ENCODE peak calls at places on chromosomes 11 and 22, in five cellular contexts. E is heart left ventricle, H is endothelial cell of umbilical vein, I is ovary, P is spleen. K is an unnamed sample. For H3K9me3, the result is how much of the 10 kb centered on the place peaks cover.

GRCh38 chr22:44440224-44441160 is 57.5 kb downstream of the RTL6 start:
- DNase-seq in E (no peak), H (no peak), I (no peak), P (peak), K (no peak)

GRCh38 chr11:119764108-119764874 is 35.3 kb upstream of the NECTIN1 start:
- DNase-seq in E (no peak), H (no peak), I (no peak), P (peak), K (no peak)

GRCh38 chr11:59216654-59217640 is 4.2 kb upstream of the MPEG1 start:
- DNase-seq in E (no peak), H (no peak), I (no peak), P (peak), K (peak)

GRCh38 chr22:45210174-45210573 is 30.5 kb downstream of the KIAA0930 start:
- DNase-seq in E (no peak), H (no peak), I (no peak), P (peak), K (no peak)

GRCh38 chr11:74844072-74844471 is 95.4 kb downstream of the RNF169 start:
- DNase-seq in E (no peak), H (no peak), I (no peak), P (no peak), K (no peak)

GRCh38 chr11:129590753-129591475 is 215.3 kb downstream of the BARX2 start:
- DNase-seq in E (no peak), H (no peak), I (no peak), P (no peak), K (no peak)

GRCh38 chr11:21565283-21565682 is 627.6 kb upstream of the ANO5 start:
- DNase-seq in E (no peak), H (no peak), I (no peak), P (no peak), K (no peak)

GRCh38 chr22:23691748-23692423 is 1.1 kb downstream of the RGL4 start:
- DNase-seq in E (no peak), H (no peak), I (no peak), P (no peak), K (no peak)

GRCh38 chr11:77211594-77212251 is 83.7 kb downstream of the MYO7A start:
- DNase-seq in E (no peak), H (no peak), I (no peak), P (peak), K (no peak)

GRCh38 chr11:91220476-91221202 is 997.8 kb upstream of the CHORDC1 start:
- DNase-seq in E (no peak), H (no peak), I (no peak), P (no peak), K (no peak)

GRCh38 chr22:46574993-46575914 is 37.8 kb upstream of the CELSR1 start:
- DNase-seq in E (no peak), H (peak), I (no peak), P (peak), K (no peak)
- TF ChIP-seq POLR2A in E (no peak), H (no peak), I (no peak), P (no peak), K (no peak)

GRCh38 chr11:134659882-134660281 is 247.8 kb upstream of the B3GAT1 start:
- DNase-seq in E (no peak), H (no peak), I (no peak), P (no peak), K (no peak)
- H3K9me3 ChIP-seq in E (under half), H (under half), I (under half), P (under half), K (under half)

GRCh38 chr11:2893021-2893528 is 7.5 kb upstream of the CDKN1C start:
- DNase-seq in E (no peak), H (no peak), I (peak), P (no peak), K (no peak)
- H3K4me3 ChIP-seq in E (peak), H (no peak), I (no peak), P (no peak), K (no peak)

DNA sequence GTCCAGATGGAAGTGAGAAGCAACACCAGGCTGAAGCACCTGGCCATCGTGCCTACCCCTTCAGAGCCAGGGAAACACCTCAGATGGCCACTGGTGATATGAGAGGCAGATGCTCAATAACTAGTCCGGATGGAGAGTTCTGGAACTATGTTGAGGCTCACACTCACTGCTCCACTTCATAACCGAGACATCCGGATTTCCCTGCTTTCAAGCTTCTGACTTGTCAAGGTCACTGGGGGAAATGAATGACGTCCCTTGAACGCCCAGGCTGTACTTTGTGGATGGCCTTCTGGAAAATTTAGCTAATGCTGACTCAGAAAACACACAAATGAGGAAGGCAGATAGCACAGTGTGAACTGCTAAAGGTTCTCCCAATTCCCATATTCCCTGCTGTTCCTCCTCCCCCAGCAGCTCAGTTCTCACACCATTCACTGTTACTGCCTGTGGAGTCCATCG is at the start of gene LYVE1:
- DNase-seq in E (no peak), H (peak), I (no peak), P (no peak), K (no peak)
- TF ChIP-seq POLR2A in E (no peak), H (no peak), I (no peak), P (no peak), K (no peak)

GRCh38 chr11:118166641-118167040 is 9.8 kb downstream of the SCN2B start:
- DNase-seq in E (no peak), H (no peak), I (no peak), P (no peak), K (no peak)
- H3K9me3 ChIP-seq in E (under half), H (under half), I (under half), P (under half), K (under half)

DNA sequence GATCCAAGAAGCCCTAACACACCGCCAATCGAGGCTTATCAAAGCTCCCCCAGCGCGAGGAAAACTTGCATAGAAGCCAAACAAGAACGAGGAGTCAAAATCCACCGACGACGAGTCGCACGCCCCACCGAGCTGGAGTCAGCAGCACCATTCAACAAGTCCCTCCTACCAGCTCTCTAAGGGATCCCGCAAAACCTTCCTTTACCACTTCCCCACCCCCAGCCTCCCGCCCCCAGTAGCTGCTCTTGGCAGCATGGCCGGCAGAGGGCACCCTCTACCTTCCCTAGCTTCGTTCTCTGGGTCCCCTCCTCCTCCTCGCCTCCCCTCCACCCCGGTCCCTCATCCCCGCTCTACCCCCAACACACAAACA is 1.4 kb downstream of the BDNF start:
- DNase-seq in E (peak), H (peak), I (peak), P (peak), K (peak)
- H3K4me3 ChIP-seq in E (peak), H (peak), I (peak), P (no peak), K (no peak)

GRCh38 chr11:86149813-86150212 is 80.9 kb upstream of the PICALM start:
- DNase-seq in E (no peak), H (no peak), I (no peak), P (no peak), K (no peak)

GRCh38 chr11:86147004-86147403 is 78.1 kb upstream of the PICALM start:
- DNase-seq in E (no peak), H (no peak), I (no peak), P (no peak), K (no peak)

GRCh38 chr11:86145439-86146156 is 76.7 kb upstream of the PICALM start:
- DNase-seq in E (no peak), H (no peak), I (no peak), P (no peak), K (no peak)

GRCh38 chr11:86150826-86151187 is 81.9 kb upstream of the PICALM start:
- DNase-seq in E (no peak), H (no peak), I (no peak), P (no peak), K (no peak)

GRCh38 chr11:86148339-86148738 is 79.5 kb upstream of the PICALM start:
- DNase-seq in E (no peak), H (no peak), I (no peak), P (no peak), K (no peak)
- TF ChIP-seq POLR2A in E (no peak), H (no peak), I (no peak), P (no peak), K (no peak)

DNA sequence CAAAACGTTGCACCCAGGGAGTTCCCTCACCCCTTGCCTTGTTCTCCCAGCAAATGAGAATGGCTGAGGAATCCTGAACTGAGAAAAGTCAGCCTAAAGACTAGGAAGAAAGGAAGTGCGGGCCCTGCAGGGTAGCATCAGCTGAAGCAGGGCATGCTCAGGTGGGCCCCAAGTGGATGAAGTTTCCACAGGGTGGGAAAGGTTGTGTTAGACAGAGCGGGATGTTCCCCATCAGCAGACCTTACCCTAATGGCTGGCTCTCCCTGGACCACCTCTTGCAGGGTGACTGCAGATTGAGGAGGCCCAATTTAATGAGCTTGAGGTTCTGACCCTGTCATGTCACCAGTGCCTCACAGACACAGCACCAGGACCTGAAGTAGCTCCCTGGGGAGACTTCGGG is 81.5 kb upstream of the MYOD1 start:
- DNase-seq in E (no peak), H (no peak), I (no peak), P (no peak), K (no peak)
- H3K9me3 ChIP-seq in E (under half), H (under half), I (under half), P (under half), K (under half)

K was measured in uterus.